ENCODE peak calls at places on chromosome X, in seven cellular contexts. R, G, L, F, B, Q and D are unnamed samples.

GRCh38 chrX:19774905-19775304 is 112.5 kb downstream of the SH3KBP1 start:
- DNase-seq in R (no peak), G (no peak), L (no peak), F (no peak), B (no peak), Q (no peak), D (no peak)

GRCh38 chrX:93977641-93978040 is 303.6 kb downstream of the FAM133A start:
- DNase-seq in R (no peak), G (no peak), L (no peak), F (no peak), B (no peak), Q (no peak), D (no peak)

GRCh38 chrX:67500617-67501016 is 43.2 kb upstream of the AR start:
- DNase-seq in R (no peak), G (no peak), L (no peak), F (no peak), B (no peak), Q (no peak), D (no peak)

GRCh38 chrX:20481632-20482031 is 214.9 kb upstream of the RPS6KA3 start:
- DNase-seq in R (no peak), G (no peak), L (no peak), F (no peak), B (no peak), Q (no peak), D (no peak)

GRCh38 chrX:134725103-134725690 is 66.9 kb upstream of the PLAC1 start:
- DNase-seq in R (no peak), G (peak; percentile 71), L (no peak), F (no peak), B (no peak), Q (no peak), D (no peak)

GRCh38 chrX:153885208-153885787 is 675 bp downstream of the L1CAM start:
- DNase-seq in R (no peak), G (no peak), L (no peak), F (no peak), B (no peak), Q (no peak), D (no peak)

GRCh38 chrX:48937065-48937907 is 18.5 kb upstream of the PIM2 start:
- DNase-seq in R (no peak), G (no peak), L (no peak), F (peak; percentile 55), B (peak; percentile 89), Q (peak; percentile 28), D (no peak)

GRCh38 chrX:56978172-56978571 is 17.2 kb downstream of the SPIN3 start:
- DNase-seq in R (no peak), G (peak; percentile 73), L (no peak), F (peak; percentile 25), B (peak; percentile 66), Q (peak; percentile 55), D (peak; percentile 59)

GRCh38 chrX:82677281-82677680 is 830.8 kb upstream of the POU3F4 start:
- DNase-seq in R (no peak), G (no peak), L (no peak), F (no peak), B (peak; percentile 56), Q (no peak), D (no peak)

GRCh38 chrX:82676386-82676785 is 831.7 kb upstream of the POU3F4 start:
- DNase-seq in R (no peak), G (peak; percentile 30), L (no peak), F (no peak), B (peak; percentile 18), Q (no peak), D (peak; percentile 32)
- TF ChIP-seq CTCF in R (peak; percentile 24), G (peak; percentile 60), L (peak; percentile 22), F (peak; percentile 44), B (no peak), Q (peak; percentile 2), D (peak; percentile 31)

GRCh38 chrX:155070975-155071693 is at the start of the genes BRCC3, CMC4 and MTCP1:
- DNase-seq in R (peak; percentile 20), G (peak; percentile 85), L (peak; percentile 89), F (peak; percentile 84), B (peak; percentile 83), Q (peak; percentile 87), D (peak; percentile 81)

GRCh38 chrX:155070663-155070974 is 317 bp downstream of the CMC4 start:
- DNase-seq in R (no peak), G (no peak), L (no peak), F (no peak), B (no peak), Q (no peak), D (no peak)

GRCh38 chrX:155070038-155070437 is 898 bp downstream of the CMC4 start:
- DNase-seq in R (no peak), G (no peak), L (no peak), F (no peak), B (no peak), Q (no peak), D (no peak)

GRCh38 chrX:155068165-155068564 is 2.8 kb downstream of the CMC4 start:
- DNase-seq in R (peak; percentile 16), G (peak; percentile 82), L (no peak), F (no peak), B (peak; percentile 63), Q (peak; percentile 51), D (peak; percentile 24)

GRCh38 chrX:155069414-155069813 is 1.5 kb downstream of the CMC4 start:
- DNase-seq in R (no peak), G (no peak), L (no peak), F (no peak), B (no peak), Q (no peak), D (no peak)
- H3K4me3 ChIP-seq in R (no peak overlapping the region), G (peak overlapping the region; percentile 83), L (peak overlapping the region; percentile 51), F (no peak overlapping the region), B (peak overlapping the region; percentile 75), Q (peak overlapping the region; percentile 59), D (peak overlapping the region; percentile 63)

DNA sequence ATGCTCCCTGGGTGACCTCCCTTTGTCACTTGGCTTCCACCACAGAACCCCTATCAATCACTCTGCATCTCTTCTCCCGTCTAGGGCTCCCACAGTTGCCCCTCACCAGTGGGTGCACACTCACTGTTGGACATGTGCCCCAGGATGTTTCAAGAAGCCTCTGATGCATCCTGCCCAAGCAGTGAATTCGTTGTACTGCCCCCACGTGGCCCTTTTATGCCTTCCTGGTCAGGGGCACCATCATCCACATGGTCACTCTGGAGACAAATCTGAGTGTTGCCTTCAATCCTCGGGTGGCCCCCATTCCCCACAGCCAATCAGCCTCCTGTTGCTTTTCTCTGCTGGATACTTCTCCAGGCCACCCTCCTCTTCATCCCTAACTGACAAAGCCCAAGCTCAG is 12.2 kb downstream of the ITIH6 start:
- DNase-seq in R (no peak), G (peak; percentile 7), L (no peak), F (no peak), B (peak; percentile 35), Q (peak; percentile 26), D (peak; percentile 6)
- TF ChIP-seq CTCF in R (peak; percentile 39), G (peak; percentile 28), L (no peak), F (peak; percentile 20), B (peak; percentile 45), Q (peak; percentile 13), D (peak; percentile 17)

GRCh38 chrX:34849371-34849770 is 93.2 kb upstream of the FAM47B start:
- DNase-seq in R (peak; percentile 29), G (peak; percentile 26), L (no peak), F (no peak), B (peak; percentile 35), Q (peak; percentile 13), D (peak; percentile 2)
- H3K4me3 ChIP-seq in R (no peak overlapping the region), G (no peak overlapping the region), L (no peak overlapping the region), F (no peak overlapping the region), B (no peak overlapping the region), Q (no peak overlapping the region), D (no peak overlapping the region)

DNA sequence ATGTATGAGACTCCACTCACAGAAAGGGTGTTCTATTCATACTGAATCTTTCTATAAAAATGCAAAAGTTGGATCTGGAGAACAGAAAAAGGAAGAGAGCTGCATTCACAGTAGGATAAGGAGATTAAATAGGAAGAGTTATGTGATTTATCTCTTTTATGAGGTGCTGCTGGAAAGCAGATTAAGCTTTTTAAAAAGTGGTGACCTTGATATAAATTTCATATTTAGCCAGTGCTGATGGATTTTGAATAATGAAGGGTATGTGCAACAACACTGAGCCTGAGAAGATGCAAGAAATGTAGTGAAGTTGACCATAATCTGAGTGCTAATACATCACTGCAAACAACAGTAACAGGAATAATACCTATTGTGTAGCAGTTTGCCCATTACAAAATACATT is 795.6 kb downstream of the IL1RAPL1 start:
- DNase-seq in R (no peak), G (no peak), L (no peak), F (no peak), B (no peak), Q (no peak), D (no peak)
- TF ChIP-seq CTCF in R (no peak), G (no peak), L (no peak), F (no peak), B (no peak), Q (no peak), D (no peak)

GRCh38 chrX:110407910-110408545 is 49.4 kb downstream of the RTL9 start:
- DNase-seq in R (no peak), G (peak; percentile 84), L (no peak), F (peak; percentile 68), B (peak; percentile 71), Q (peak; percentile 76), D (peak; percentile 70)
- H3K4me3 ChIP-seq in R (no peak overlapping the region), G (no peak overlapping the region), L (no peak overlapping the region), F (no peak overlapping the region), B (no peak overlapping the region), Q (no peak overlapping the region), D (no peak overlapping the region)

DNA sequence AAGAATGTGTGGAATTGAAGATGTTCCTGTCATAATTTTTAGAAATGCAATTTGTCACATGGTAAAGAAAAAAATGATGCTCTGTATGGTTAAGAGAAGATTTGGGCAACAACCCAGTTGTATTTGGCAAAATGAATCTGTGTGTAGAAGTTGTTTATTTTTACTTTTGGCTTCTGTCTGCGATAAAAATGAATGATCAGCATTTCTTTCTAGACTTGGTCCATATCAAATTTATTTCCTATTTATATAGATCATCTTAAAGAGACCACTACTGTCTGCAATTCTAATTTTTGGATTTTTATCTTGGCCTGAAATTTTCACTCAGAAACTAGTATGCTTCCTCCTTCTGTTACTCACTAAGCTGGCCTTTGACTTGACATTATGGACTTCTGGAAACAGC is 396.9 kb downstream of the FAM47A start:
- DNase-seq in R (no peak), G (no peak), L (no peak), F (no peak), B (no peak), Q (no peak), D (no peak)
- TF ChIP-seq CTCF in R (no peak), G (no peak), L (no peak), F (no peak), B (no peak), Q (no peak), D (no peak)